ENCODE peak calls at places on chromosomes 4 and X, in five cellular contexts. C, P, S, N and O are unnamed samples.

GRCh38 chrX:94695910-94696309 is 1021.9 kb downstream of the FAM133A start:
- DNase-seq in N (no peak), P (no peak), S (no peak), C (no peak), O (no peak)

GRCh38 chr4:148866666-148867065 is 424.5 kb upstream of the NR3C2 start:
- DNase-seq in C (no peak), S (no peak), P (no peak), N (no peak), O (no peak)

GRCh38 chr4:149910604-149911367 is 95.1 kb upstream of the IQCM start:
- DNase-seq in C (no peak), P (no peak), S (no peak), N (no peak), O (no peak)

GRCh38 chrX:84933956-84934556 is 69.6 kb upstream of the APOOL start:
- DNase-seq in N (no peak), S (no peak), C (no peak), P (peak), O (no peak)

GRCh38 chr4:48334900-48335384 is 6.4 kb upstream of the SLAIN2 start:
- DNase-seq in C (no peak), N (no peak), P (no peak), S (no peak), O (no peak)

GRCh38 chrX:133325422-133325821 is 89.9 kb downstream of the GPC4 start:
- DNase-seq in C (no peak), P (no peak), N (no peak), S (no peak), O (no peak)

GRCh38 chr4:112287258-112287873 is 1.7 kb upstream of the TIFA start:
- DNase-seq in C (no peak), N (no peak), S (no peak), P (no peak), O (no peak)

GRCh38 chr4:143381171-143382118 is 44.8 kb downstream of the GAB1 start:
- DNase-seq in N (no peak), C (no peak), P (peak), S (peak), O (no peak)

GRCh38 chr4:149638073-149638472 is 177.6 kb downstream of the IQCM start:
- DNase-seq in S (peak), N (no peak), C (no peak), P (no peak), O (no peak)

GRCh38 chrX:148133099-148133725 is 152.1 kb downstream of the FMR1NB start:
- DNase-seq in N (no peak), C (no peak), S (no peak), P (no peak), O (no peak)
- TF ChIP-seq CTCF in N (no peak), C (peak), S (no peak), P (peak), O (no peak)

GRCh38 chrX:119948381-119948780 is 4.8 kb upstream of the NKAP start:
- DNase-seq in S (no peak), N (no peak), P (no peak), C (no peak), O (no peak)
- TF ChIP-seq CTCF in S (no peak), N (no peak), P (no peak), C (peak), O (peak)

DNA sequence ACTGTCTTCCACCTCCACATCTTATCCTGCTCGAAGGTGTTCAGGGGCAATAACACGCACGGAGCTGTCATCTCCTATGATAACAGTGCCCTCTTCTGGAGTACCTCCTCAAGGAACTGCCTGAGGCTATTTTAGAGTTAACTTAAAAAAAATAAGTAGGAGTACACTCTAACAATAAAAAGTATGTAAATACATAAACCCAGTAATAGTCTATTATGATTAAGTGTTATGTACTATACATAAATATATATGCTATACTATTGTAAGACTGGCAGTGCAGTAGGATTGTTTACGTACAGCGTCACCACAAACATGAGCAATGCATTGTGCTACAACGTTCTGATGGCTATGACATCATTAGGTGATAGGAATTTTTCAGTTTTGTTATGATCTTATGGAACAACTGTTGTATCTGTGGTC is 34.5 kb upstream of the TLR2 start:
- DNase-seq in S (peak), P (no peak), C (no peak), N (no peak), O (no peak)
- TF ChIP-seq CTCF in S (peak), P (peak), C (peak), N (peak), O (peak)

GRCh38 chrX:39017062-39017461 is 215.8 kb downstream of the MID1IP1 start:
- DNase-seq in N (no peak), S (no peak), P (no peak), C (no peak), O (no peak)
- TF ChIP-seq CTCF in N (no peak), S (no peak), P (no peak), C (peak), O (no peak)

GRCh38 chrX:24566233-24566632 is 80.9 kb downstream of the PCYT1B start:
- DNase-seq in N (no peak), P (no peak), S (no peak), C (no peak), O (no peak)

GRCh38 chrX:24563291-24564010 is 83.7 kb downstream of the PCYT1B start:
- DNase-seq in N (no peak), S (no peak), C (no peak), P (no peak), O (peak)

DNA sequence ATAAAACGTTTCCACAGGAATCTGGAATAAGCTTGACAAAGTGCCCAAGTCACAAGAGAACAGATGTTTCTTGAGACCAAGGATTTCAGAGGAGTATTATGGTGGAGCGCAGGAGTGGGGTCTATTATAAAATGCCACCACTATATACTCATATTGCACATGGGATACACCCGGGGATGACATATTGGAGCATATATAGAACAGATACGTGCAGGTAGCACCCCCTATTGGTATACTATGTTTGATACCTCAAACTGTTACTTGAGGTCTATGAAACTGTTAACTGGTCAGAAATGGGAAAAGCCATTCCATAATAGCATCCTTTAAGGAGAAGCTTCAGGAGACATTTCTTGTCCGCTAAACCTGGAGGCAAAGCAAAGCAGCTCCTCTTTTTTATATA is 86.0 kb downstream of the PCYT1B start:
- DNase-seq in N (no peak), P (no peak), C (no peak), S (peak), O (no peak)
- TF ChIP-seq CTCF in N (peak), P (no peak), C (peak), S (peak), O (no peak)

GRCh38 chrX:121301822-121302221 is 254.4 kb downstream of the GLUD2 start:
- DNase-seq in C (no peak), P (no peak), N (no peak), S (no peak), O (no peak)

GRCh38 chrX:121308276-121308805 is 260.9 kb downstream of the GLUD2 start:
- DNase-seq in C (peak), P (peak), N (peak), S (no peak), O (peak)

GRCh38 chrX:121310820-121311219 is 263.4 kb downstream of the GLUD2 start:
- DNase-seq in C (no peak), P (no peak), S (no peak), N (no peak), O (no peak)

DNA sequence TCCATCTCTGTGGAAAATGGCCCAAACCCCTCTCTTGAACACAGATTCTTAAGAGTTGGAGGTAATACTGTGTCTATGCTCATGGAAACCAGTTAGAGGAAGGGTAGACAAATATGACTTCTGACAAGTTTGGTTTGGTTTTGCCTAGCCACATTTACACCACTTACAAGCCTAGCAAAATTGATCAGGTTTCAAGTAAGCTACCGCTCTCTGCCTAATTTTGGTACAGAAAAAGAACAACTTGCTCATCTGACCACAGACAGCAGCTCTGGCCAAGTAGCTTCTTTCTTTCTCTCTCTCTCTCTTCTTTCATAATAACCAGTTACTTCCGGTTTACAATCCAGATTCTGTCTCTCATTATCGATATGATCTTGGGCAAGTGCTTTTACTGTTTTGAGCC is 260.0 kb downstream of the GLUD2 start:
- DNase-seq in C (no peak), P (no peak), N (no peak), S (no peak), O (no peak)
- TF ChIP-seq CTCF in C (no peak), P (no peak), N (no peak), S (no peak), O (no peak)